ENCODE peak calls at places on chromosomes 13 and 19, in four cellular contexts. S is EL; R is heart left ventricle; A is activated CD8-positive, alpha-beta memory T cell treated with anti-CD3 and anti-CD28 coated beads, Interleukin-2, amount 50 U/mL, for 4 hours. K is an unnamed sample.

GRCh38 chr19:39138221-39139211 is 12.9 kb downstream of the PAK4 start:
- DNase-seq in S (no peak), R (no peak), A (no peak), K (no peak)

GRCh38 chr13:45398862-45399261 is 19.3 kb downstream of the SLC25A30 start:
- DNase-seq in S (no peak), R (no peak), A (peak), K (no peak)

GRCh38 chr19:10655457-10656312 is 1.5 kb downstream of the ILF3 start:
- DNase-seq in S (peak), R (no peak), A (no peak), K (no peak)

GRCh38 chr13:27043013-27043412 is 128.6 kb downstream of the USP12 start:
- DNase-seq in S (peak), R (no peak), A (no peak), K (no peak)

GRCh38 chr19:38806371-38806770 is 6.4 kb downstream of the LGALS4 start:
- DNase-seq in S (no peak), R (no peak), A (no peak), K (no peak)

GRCh38 chr13:78604782-78605611 is 1.6 kb upstream of the POU4F1 start:
- DNase-seq in S (peak), R (no peak), A (no peak), K (no peak)

GRCh38 chr19:46296722-46297431 is at the start of gene HIF3A:
- DNase-seq in S (peak), R (peak), A (no peak), K (no peak)

GRCh38 chr19:58154287-58154678 is 3.7 kb upstream of the ZNF329 start:
- DNase-seq in S (peak), R (no peak), A (no peak), K (no peak)

GRCh38 chr19:661427-662196 is 1.4 kb downstream of the RNF126 start:
- DNase-seq in S (no peak), R (no peak), A (peak), K (peak)

GRCh38 chr19:41699231-41699967 is 9.0 kb upstream of the CEACAM5 start:
- DNase-seq in S (peak), R (peak), A (peak), K (peak)

GRCh38 chr19:28294395-28294794 is 918.6 kb downstream of the UQCRFS1 start:
- DNase-seq in S (no peak), R (no peak), A (no peak), K (no peak)

GRCh38 chr13:23288564-23288963 is 107.8 kb downstream of the SGCG start:
- DNase-seq in S (no peak), R (no peak), A (no peak), K (no peak)

GRCh38 chr19:18415177-18415867 is 3.9 kb upstream of the SSBP4 start:
- DNase-seq in S (peak), R (peak), A (no peak), K (peak)

GRCh38 chr13:104657196-104657595 is 1591.0 kb upstream of the SLC10A2 start:
- DNase-seq in S (no peak), R (no peak), A (no peak), K (no peak)

GRCh38 chr13:113935523-113935922 is 38.4 kb downstream of the C13orf46 start:
- DNase-seq in S (no peak), R (no peak), A (no peak), K (peak)

GRCh38 chr19:41307954-41308449 is 2.0 kb upstream of the CCDC97 start:
- DNase-seq in S (no peak), R (no peak), A (no peak), K (no peak)

GRCh38 chr19:38555200-38555599 is 62.6 kb downstream of the MAP4K1 start:
- DNase-seq in S (no peak), R (no peak), A (no peak), K (no peak)

GRCh38 chr13:36965767-36966166 is 33.4 kb downstream of the ALG5 start:
- DNase-seq in S (peak), R (no peak), A (no peak), K (no peak)

GRCh38 chr13:26872444-26873173 is 112.0 kb upstream of the GPR12 start:
- DNase-seq in S (peak), R (peak), A (peak), K (peak)

GRCh38 chr19:291561-292280 is 518 bp upstream of the PLPP2 start:
- DNase-seq in S (no peak), R (peak), A (no peak), K (no peak)